ENCODE peak calls at places on chromosomes 3 and 15, in five cellular contexts. One of them, this sample, is unnamed.

GRCh38 chr3:170033489-170033888 is 4.3 kb upstream of the GPR160 start:
- DNase-seq in stimulated activated CD8-positive, alpha-beta memory T cell treated with anti-CD3 and anti-CD28 coated beads, Interleukin-15, amount 100 ng/mL, for 24 hours: no peak
- DNase-seq in heart right ventricle: no peak
- DNase-seq in GM10248: no peak
- DNase-seq in activated CD4-positive, alpha-beta memory T cell treated with anti-CD3 and anti-CD28 coated beads, Interleukin-2, amount 10 ng/mL, durations not matched to agents 7 days and 5 days: peak
- DNase-seq in this sample: no peak

GRCh38 chr3:14674841-14675240 is at the start of gene C3orf20:
- DNase-seq in stimulated activated CD8-positive, alpha-beta memory T cell treated with anti-CD3 and anti-CD28 coated beads, Interleukin-15, amount 100 ng/mL, for 24 hours: no peak
- DNase-seq in heart right ventricle: no peak
- DNase-seq in GM10248: no peak
- DNase-seq in activated CD4-positive, alpha-beta memory T cell treated with anti-CD3 and anti-CD28 coated beads, Interleukin-2, amount 10 ng/mL, durations not matched to agents 7 days and 5 days: no peak
- DNase-seq in this sample: no peak

GRCh38 chr3:114887806-114888205 is 259.3 kb downstream of the ZBTB20 start:
- DNase-seq in stimulated activated CD8-positive, alpha-beta memory T cell treated with anti-CD3 and anti-CD28 coated beads, Interleukin-15, amount 100 ng/mL, for 24 hours: no peak
- DNase-seq in heart right ventricle: no peak
- DNase-seq in GM10248: no peak
- DNase-seq in activated CD4-positive, alpha-beta memory T cell treated with anti-CD3 and anti-CD28 coated beads, Interleukin-2, amount 10 ng/mL, durations not matched to agents 7 days and 5 days: no peak
- DNase-seq in this sample: no peak

GRCh38 chr3:13161771-13162535 is 88.7 kb upstream of the IQSEC1 start:
- DNase-seq in stimulated activated CD8-positive, alpha-beta memory T cell treated with anti-CD3 and anti-CD28 coated beads, Interleukin-15, amount 100 ng/mL, for 24 hours: no peak
- DNase-seq in heart right ventricle: no peak
- DNase-seq in GM10248: no peak
- DNase-seq in activated CD4-positive, alpha-beta memory T cell treated with anti-CD3 and anti-CD28 coated beads, Interleukin-2, amount 10 ng/mL, durations not matched to agents 7 days and 5 days: no peak
- DNase-seq in this sample: no peak

GRCh38 chr15:76752549-76752948 is 152.6 kb downstream of the SCAPER start:
- DNase-seq in stimulated activated CD8-positive, alpha-beta memory T cell treated with anti-CD3 and anti-CD28 coated beads, Interleukin-15, amount 100 ng/mL, for 24 hours: no peak
- DNase-seq in heart right ventricle: no peak
- DNase-seq in GM10248: no peak
- DNase-seq in activated CD4-positive, alpha-beta memory T cell treated with anti-CD3 and anti-CD28 coated beads, Interleukin-2, amount 10 ng/mL, durations not matched to agents 7 days and 5 days: no peak
- DNase-seq in this sample: no peak

GRCh38 chr15:29736745-29737023 is 85.6 kb downstream of the TJP1 start:
- DNase-seq in stimulated activated CD8-positive, alpha-beta memory T cell treated with anti-CD3 and anti-CD28 coated beads, Interleukin-15, amount 100 ng/mL, for 24 hours: no peak
- DNase-seq in heart right ventricle: no peak
- DNase-seq in GM10248: no peak
- DNase-seq in activated CD4-positive, alpha-beta memory T cell treated with anti-CD3 and anti-CD28 coated beads, Interleukin-2, amount 10 ng/mL, durations not matched to agents 7 days and 5 days: no peak
- DNase-seq in this sample: no peak

GRCh38 chr15:85089929-85090597 is 108.4 kb downstream of the PDE8A start:
- DNase-seq in stimulated activated CD8-positive, alpha-beta memory T cell treated with anti-CD3 and anti-CD28 coated beads, Interleukin-15, amount 100 ng/mL, for 24 hours: no peak
- DNase-seq in heart right ventricle: no peak
- DNase-seq in GM10248: no peak
- DNase-seq in activated CD4-positive, alpha-beta memory T cell treated with anti-CD3 and anti-CD28 coated beads, Interleukin-2, amount 10 ng/mL, durations not matched to agents 7 days and 5 days: no peak
- DNase-seq in this sample: no peak

GRCh38 chr15:40249477-40250303 is 10.8 kb downstream of the PAK6 start:
- DNase-seq in stimulated activated CD8-positive, alpha-beta memory T cell treated with anti-CD3 and anti-CD28 coated beads, Interleukin-15, amount 100 ng/mL, for 24 hours: no peak
- DNase-seq in heart right ventricle: no peak
- DNase-seq in GM10248: no peak
- DNase-seq in activated CD4-positive, alpha-beta memory T cell treated with anti-CD3 and anti-CD28 coated beads, Interleukin-2, amount 10 ng/mL, durations not matched to agents 7 days and 5 days: no peak
- DNase-seq in this sample: peak

GRCh38 chr3:107013606-107014005 is 363.6 kb upstream of the CCDC54 start:
- DNase-seq in stimulated activated CD8-positive, alpha-beta memory T cell treated with anti-CD3 and anti-CD28 coated beads, Interleukin-15, amount 100 ng/mL, for 24 hours: no peak
- DNase-seq in heart right ventricle: no peak
- DNase-seq in GM10248: no peak
- DNase-seq in activated CD4-positive, alpha-beta memory T cell treated with anti-CD3 and anti-CD28 coated beads, Interleukin-2, amount 10 ng/mL, durations not matched to agents 7 days and 5 days: no peak
- DNase-seq in this sample: no peak

GRCh38 chr3:177448987-177449975 is 252.0 kb upstream of the TBL1XR1 start:
- DNase-seq in stimulated activated CD8-positive, alpha-beta memory T cell treated with anti-CD3 and anti-CD28 coated beads, Interleukin-15, amount 100 ng/mL, for 24 hours: no peak
- DNase-seq in heart right ventricle: no peak
- DNase-seq in GM10248: peak
- DNase-seq in activated CD4-positive, alpha-beta memory T cell treated with anti-CD3 and anti-CD28 coated beads, Interleukin-2, amount 10 ng/mL, durations not matched to agents 7 days and 5 days: no peak
- DNase-seq in this sample: no peak

GRCh38 chr15:33735637-33736247 is 232.6 kb upstream of the CHRM5 start:
- DNase-seq in stimulated activated CD8-positive, alpha-beta memory T cell treated with anti-CD3 and anti-CD28 coated beads, Interleukin-15, amount 100 ng/mL, for 24 hours: no peak
- DNase-seq in heart right ventricle: no peak
- DNase-seq in GM10248: peak
- DNase-seq in activated CD4-positive, alpha-beta memory T cell treated with anti-CD3 and anti-CD28 coated beads, Interleukin-2, amount 10 ng/mL, durations not matched to agents 7 days and 5 days: no peak
- DNase-seq in this sample: no peak

GRCh38 chr3:189275852-189276251 is 104.1 kb downstream of the TPRG1 start:
- DNase-seq in stimulated activated CD8-positive, alpha-beta memory T cell treated with anti-CD3 and anti-CD28 coated beads, Interleukin-15, amount 100 ng/mL, for 24 hours: no peak
- DNase-seq in heart right ventricle: no peak
- DNase-seq in GM10248: no peak
- DNase-seq in activated CD4-positive, alpha-beta memory T cell treated with anti-CD3 and anti-CD28 coated beads, Interleukin-2, amount 10 ng/mL, durations not matched to agents 7 days and 5 days: no peak
- DNase-seq in this sample: no peak